ENCODE peak calls at places on chromosomes 16 and 17, in five cellular contexts. One of them, this sample, is unnamed.
A peak's percentile ranks its signal among the peaks of the same experiment; 100 is the strongest.

GRCh38 chr17:37848690-37849616 is 75.3 kb upstream of the TBC1D3K start:
- DNase-seq in Panc1: no peak
- DNase-seq in K562: no peak
- DNase-seq in H1: no peak
- DNase-seq in prostate gland: no peak
- DNase-seq in this sample: peak; percentile 45

GRCh38 chr16:20904507-20905079 is 4.0 kb downstream of the LYRM1 start:
- DNase-seq in Panc1: no peak
- DNase-seq in K562: no peak
- DNase-seq in H1: no peak
- DNase-seq in prostate gland: peak; percentile 21
- DNase-seq in this sample: no peak

GRCh38 chr17:28711723-28712036 is at the start of gene PROCA1:
- DNase-seq in Panc1: no peak
- DNase-seq in K562: peak; percentile 72
- DNase-seq in H1: no peak
- DNase-seq in prostate gland: no peak
- DNase-seq in this sample: no peak

GRCh38 chr17:752620-753219 is 656 bp upstream of the GEMIN4 start:
- DNase-seq in Panc1: no peak
- DNase-seq in K562: peak; percentile 14
- DNase-seq in H1: no peak
- DNase-seq in prostate gland: peak; percentile 64
- DNase-seq in this sample: no peak

GRCh38 chr16:58481931-58482330 is 18.0 kb upstream of the NDRG4 start:
- DNase-seq in Panc1: no peak
- DNase-seq in K562: no peak
- DNase-seq in H1: no peak
- DNase-seq in prostate gland: no peak
- DNase-seq in this sample: no peak

GRCh38 chr16:53130193-53131049 is 75.6 kb downstream of the CHD9 start:
- DNase-seq in Panc1: peak; percentile 33
- DNase-seq in K562: peak; percentile 99
- DNase-seq in H1: peak; percentile 93
- DNase-seq in prostate gland: peak; percentile 97
- DNase-seq in this sample: peak; percentile 99

GRCh38 chr16:53052519-53053501 is at the start of gene CHD9NB:
- DNase-seq in Panc1: no peak
- DNase-seq in K562: no peak
- DNase-seq in H1: no peak
- DNase-seq in prostate gland: peak; percentile 87
- DNase-seq in this sample: no peak

GRCh38 chr16:64589836-64590235 is 532.0 kb downstream of the CDH11 start:
- DNase-seq in Panc1: no peak
- DNase-seq in K562: no peak
- DNase-seq in H1: no peak
- DNase-seq in prostate gland: no peak
- DNase-seq in this sample: no peak

GRCh38 chr16:8998114-8998513 is 34.4 kb upstream of the USP7 start:
- DNase-seq in Panc1: no peak
- DNase-seq in K562: no peak
- DNase-seq in H1: no peak
- DNase-seq in prostate gland: no peak
- DNase-seq in this sample: no peak

GRCh38 chr16:13554643-13555042 is 365.3 kb upstream of the ERCC4 start:
- DNase-seq in Panc1: no peak
- DNase-seq in K562: no peak
- DNase-seq in H1: no peak
- DNase-seq in prostate gland: no peak
- DNase-seq in this sample: peak; percentile 31
- TF ChIP-seq CTCF in Panc1: no peak
- TF ChIP-seq CTCF in K562: no peak
- TF ChIP-seq CTCF in H1: no peak
- TF ChIP-seq CTCF in prostate gland: no peak
- TF ChIP-seq CTCF in this sample: no peak

DNA sequence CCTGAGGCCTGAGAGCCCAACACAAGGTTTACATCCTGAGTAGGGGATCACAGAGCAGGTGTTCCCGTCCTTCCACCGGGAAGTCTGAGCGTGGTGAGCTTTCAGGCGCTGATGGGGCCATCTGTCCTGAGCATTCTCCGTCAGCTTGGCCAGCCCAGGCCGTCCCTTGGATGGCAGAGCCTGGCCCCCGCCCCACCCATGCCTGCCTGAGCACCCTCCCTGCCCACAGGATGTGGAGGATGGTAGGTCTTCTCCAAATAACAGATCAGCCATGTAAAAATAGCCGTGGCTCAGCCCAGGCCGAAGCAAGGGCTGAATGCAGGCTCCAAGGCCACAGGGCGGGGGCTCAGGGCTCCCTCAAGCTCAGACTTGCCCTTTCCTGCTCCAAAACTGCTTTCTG is 20.2 kb downstream of the SPNS2 start:
- DNase-seq in Panc1: no peak
- DNase-seq in K562: no peak
- DNase-seq in H1: no peak
- DNase-seq in prostate gland: no peak
- DNase-seq in this sample: no peak
- H3K4me1 ChIP-seq in Panc1: no peaks in the 10 kb centered on the region
- H3K4me1 ChIP-seq in K562: no peaks in the 10 kb centered on the region
- H3K4me1 ChIP-seq in H1: peaks cover 4% of the 10 kb centered on the region
- H3K4me1 ChIP-seq in prostate gland: peaks cover 6% of the 10 kb centered on the region
- H3K4me1 ChIP-seq in this sample: peaks cover 37% of the 10 kb centered on the region

DNA sequence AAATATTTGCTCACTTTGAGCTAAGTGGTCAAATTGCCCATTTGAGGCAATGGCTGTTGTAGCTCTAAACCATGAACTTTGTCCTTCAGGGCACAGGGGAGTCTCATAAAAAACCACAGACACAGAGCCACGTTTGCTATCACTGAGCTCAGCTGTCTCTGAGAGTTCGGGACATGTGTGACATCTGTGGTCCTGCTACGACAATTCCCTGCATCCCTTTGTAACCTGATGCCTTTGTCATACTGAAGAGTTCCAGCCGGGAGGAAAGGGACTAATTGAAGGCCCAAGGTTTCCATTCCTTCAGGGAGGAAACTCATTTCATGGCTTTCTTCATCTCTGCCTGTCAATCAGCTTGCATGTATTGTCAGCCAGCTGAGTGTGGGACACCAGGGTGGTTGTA is 599.4 kb upstream of the CDH5 start:
- DNase-seq in Panc1: no peak
- DNase-seq in K562: peak; percentile 12
- DNase-seq in H1: no peak
- DNase-seq in prostate gland: no peak
- DNase-seq in this sample: no peak
- TF ChIP-seq POLR2AphosphoS5 in Panc1: no peak
- TF ChIP-seq POLR2AphosphoS5 in K562: no peak
- TF ChIP-seq POLR2AphosphoS5 in H1: no peak
- TF ChIP-seq POLR2AphosphoS5 in prostate gland: no peak
- TF ChIP-seq POLR2AphosphoS5 in this sample: no peak

DNA sequence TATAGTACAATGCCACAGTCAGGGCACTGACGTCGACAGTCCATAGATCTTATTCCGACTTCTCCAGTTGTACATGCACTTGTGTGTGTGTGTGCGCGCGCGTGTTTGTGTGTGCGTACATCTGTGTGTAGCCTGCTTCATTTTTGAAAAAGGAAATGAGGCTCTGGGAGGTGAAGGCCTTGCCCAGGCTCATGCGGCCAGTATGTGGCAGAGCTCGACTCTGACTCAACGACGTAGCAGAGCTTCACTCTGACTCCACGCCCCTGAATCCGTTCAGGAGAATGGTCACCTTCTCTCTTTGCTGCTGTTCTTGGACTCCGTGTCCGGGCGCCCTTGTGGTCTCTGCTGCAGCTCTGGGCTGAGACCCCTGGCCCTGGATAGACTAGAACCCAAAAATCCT is 81.6 kb upstream of the CIBAR2 start:
- DNase-seq in Panc1: no peak
- DNase-seq in K562: no peak
- DNase-seq in H1: no peak
- DNase-seq in prostate gland: no peak
- DNase-seq in this sample: no peak
- TF ChIP-seq CTCF in Panc1: no peak
- TF ChIP-seq CTCF in K562: no peak
- TF ChIP-seq CTCF in H1: no peak
- TF ChIP-seq CTCF in prostate gland: no peak
- TF ChIP-seq CTCF in this sample: no peak

DNA sequence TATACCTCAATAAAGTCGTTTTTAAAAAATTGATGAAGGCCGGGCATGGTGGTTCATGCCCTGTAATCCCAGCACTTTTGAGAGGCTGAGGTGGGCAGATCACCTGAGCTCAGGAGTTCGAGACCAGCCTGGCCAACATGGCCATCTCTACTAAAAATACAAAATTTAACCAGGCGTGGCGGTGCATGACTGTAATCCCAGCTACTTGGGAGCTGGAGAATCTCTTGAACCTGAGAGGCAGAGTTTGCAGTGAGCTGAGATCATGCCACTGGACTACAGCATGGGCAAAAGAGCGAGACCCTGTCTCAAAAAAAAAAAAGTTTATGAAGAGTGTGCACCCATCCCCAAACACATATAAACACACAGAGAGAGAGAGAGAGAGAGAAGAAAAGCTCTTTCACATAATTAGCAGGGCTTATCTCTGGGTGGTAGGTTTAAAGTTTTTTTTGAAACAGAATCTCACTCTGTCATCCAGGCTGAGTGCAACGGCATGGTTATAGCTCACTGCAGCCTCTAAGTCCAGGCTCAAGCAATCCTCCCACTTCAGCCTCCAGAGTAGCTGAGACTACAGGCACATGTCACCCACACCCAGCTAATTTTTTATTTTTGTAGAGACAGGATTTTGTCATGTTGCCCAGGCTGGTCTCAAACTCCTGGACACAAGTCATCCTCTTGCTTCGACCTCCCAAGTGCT is 3.0 kb downstream of the SREBF1 start:
- DNase-seq in Panc1: no peak
- DNase-seq in K562: no peak
- DNase-seq in H1: no peak
- DNase-seq in prostate gland: no peak
- DNase-seq in this sample: no peak
- H3K4me1 ChIP-seq in Panc1: peaks cover 42% of the 10 kb centered on the region
- H3K4me1 ChIP-seq in K562: peaks cover 48% of the 10 kb centered on the region
- H3K4me1 ChIP-seq in H1: peaks cover 23% of the 10 kb centered on the region
- H3K4me1 ChIP-seq in prostate gland: peaks cover 25% of the 10 kb centered on the region
- H3K4me1 ChIP-seq in this sample: peaks cover 85% of the 10 kb centered on the region

GRCh38 chr17:55264640-55265298 is at the start of gene HLF:
- DNase-seq in Panc1: no peak
- DNase-seq in K562: peak; percentile 89
- DNase-seq in H1: peak; percentile 75
- DNase-seq in prostate gland: peak; percentile 69
- DNase-seq in this sample: peak; percentile 93

GRCh38 chr17:55267777-55268648 is 3.3 kb downstream of the HLF start:
- DNase-seq in Panc1: no peak
- DNase-seq in K562: no peak
- DNase-seq in H1: no peak
- DNase-seq in prostate gland: no peak
- DNase-seq in this sample: no peak

GRCh38 chr17:55266958-55267688 is 2.4 kb downstream of the HLF start:
- DNase-seq in Panc1: no peak
- DNase-seq in K562: no peak
- DNase-seq in H1: no peak
- DNase-seq in prostate gland: no peak
- DNase-seq in this sample: no peak

GRCh38 chr17:55265434-55266021 is 768 bp downstream of the HLF start:
- DNase-seq in Panc1: no peak
- DNase-seq in K562: no peak
- DNase-seq in H1: peak; percentile 52
- DNase-seq in prostate gland: no peak
- DNase-seq in this sample: no peak

DNA sequence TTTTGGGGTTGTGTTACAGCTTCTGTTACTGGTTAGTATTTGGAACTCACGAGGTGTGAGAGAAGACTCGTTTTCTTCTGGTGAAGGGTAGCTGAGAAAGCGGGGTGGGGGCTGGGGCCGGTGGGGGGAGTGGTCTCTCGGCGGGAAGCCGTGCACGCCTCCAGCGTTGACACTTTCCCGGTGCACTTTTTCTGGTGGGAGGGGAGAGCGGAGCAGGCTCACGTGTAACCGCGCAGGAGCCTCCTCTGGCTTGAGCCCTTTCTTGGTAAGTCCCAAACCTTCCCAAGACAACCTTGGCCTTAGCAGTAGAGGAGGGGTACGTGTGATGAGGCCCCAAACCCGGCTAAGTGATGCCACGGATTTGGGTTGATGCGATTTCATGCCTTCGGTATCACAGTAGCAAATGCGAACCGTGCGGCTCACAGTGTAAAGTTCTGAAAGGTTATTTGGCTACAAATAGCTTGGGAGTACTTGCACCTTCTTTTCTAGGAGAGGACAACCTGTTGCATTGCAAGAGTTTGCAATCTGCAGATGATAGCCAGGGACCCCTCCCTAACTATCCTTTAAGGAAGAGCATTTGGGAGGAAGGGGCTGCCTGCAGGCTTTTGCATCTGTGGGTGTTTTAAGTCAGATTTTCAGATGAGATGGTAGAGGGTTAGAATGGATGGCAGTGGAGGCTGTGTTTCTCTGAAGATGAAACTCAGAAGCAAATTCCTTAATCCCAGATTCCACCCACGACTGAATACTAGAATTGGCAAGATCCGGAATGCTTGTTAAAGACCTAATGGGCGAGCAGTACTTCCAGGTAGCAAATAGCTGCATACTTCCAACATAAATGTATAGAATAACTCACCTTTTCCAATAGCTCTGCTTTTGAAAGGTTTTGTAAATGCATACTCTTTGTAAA is 1.5 kb downstream of the HLF start:
- DNase-seq in Panc1: no peak
- DNase-seq in K562: no peak
- DNase-seq in H1: peak; percentile 50
- DNase-seq in prostate gland: no peak
- DNase-seq in this sample: no peak
- TF ChIP-seq POLR2AphosphoS5 in Panc1: no peak
- TF ChIP-seq POLR2AphosphoS5 in K562: no peak
- TF ChIP-seq POLR2AphosphoS5 in H1: no peak
- TF ChIP-seq POLR2AphosphoS5 in prostate gland: no peak
- TF ChIP-seq POLR2AphosphoS5 in this sample: peak; percentile 69

DNA sequence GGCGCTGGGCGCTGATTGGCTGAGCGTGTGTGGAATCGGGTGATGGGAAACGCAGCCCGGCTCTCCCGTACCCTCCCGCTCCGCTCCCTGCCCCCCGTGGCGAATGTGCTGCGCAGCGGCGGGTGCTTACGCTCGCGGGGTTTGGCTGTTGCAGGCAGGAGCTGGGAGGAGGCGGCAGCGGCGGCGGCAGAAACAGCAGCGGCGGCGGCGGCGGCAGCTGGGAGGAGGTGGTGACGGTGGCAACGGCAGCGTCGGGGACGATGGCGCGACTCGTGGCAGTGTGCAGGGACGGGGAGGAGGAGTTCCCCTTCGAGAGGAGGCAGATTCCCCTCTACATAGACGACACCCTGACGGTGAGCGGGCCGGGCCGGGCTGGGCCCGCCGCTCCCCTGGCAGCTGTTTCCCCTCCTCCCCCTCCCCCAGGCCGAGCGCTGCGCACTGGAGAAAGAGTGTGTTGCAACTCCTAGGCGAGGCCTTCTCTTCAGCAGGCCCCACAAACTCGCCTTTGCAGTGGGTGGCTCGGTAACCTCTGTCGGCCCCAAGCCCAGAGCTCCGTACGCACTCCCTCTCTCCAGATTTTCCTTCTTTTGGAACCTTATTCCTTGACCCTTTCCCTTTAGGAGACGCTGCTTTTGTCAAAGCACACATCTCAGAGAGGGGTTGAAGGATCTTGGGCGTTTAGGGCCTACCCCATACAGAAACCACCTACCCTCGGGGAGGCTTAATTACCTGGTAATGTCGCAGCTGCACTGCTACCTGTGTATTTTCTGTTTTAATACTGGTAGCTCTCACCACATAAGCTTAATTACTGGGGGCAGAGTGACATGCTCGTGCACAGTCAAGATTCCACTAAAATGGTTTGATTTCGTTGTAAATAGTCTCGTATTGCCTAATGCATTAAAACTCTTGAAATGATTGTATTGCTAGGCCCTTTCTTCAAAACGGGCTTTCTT is 1.0 kb downstream of the GGNBP2 start:
- DNase-seq in Panc1: peak; percentile 43
- DNase-seq in K562: peak; percentile 98
- DNase-seq in H1: peak; percentile 98
- DNase-seq in prostate gland: peak; percentile 96
- DNase-seq in this sample: no peak
- TF ChIP-seq CTCF in Panc1: no peak
- TF ChIP-seq CTCF in K562: no peak
- TF ChIP-seq CTCF in H1: no peak
- TF ChIP-seq CTCF in prostate gland: peak; percentile 41
- TF ChIP-seq CTCF in this sample: no peak